ENCODE peak calls at places on chromosomes 2 and 18, in eight cellular contexts. One of them, this sample, is unnamed.

GRCh38 chr2:108918156-108918845 is 70.7 kb downstream of the EDAR start:
- DNase-seq in right lobe of liver: peak; percentile 12
- DNase-seq in hepatocyte: no peak
- DNase-seq in neural progenitor cell: peak; percentile 70
- DNase-seq in heart left ventricle: no peak
- DNase-seq in upper lobe of left lung: no peak
- DNase-seq in A549: no peak
- DNase-seq in cardiac muscle cell: no peak
- DNase-seq in this sample: no peak

GRCh38 chr18:995641-996040 is 91.0 kb downstream of the ADCYAP1 start:
- DNase-seq in heart left ventricle: no peak
- DNase-seq in A549: no peak
- DNase-seq in right lobe of liver: no peak
- DNase-seq in cardiac muscle cell: peak; percentile 85
- DNase-seq in hepatocyte: no peak
- DNase-seq in neural progenitor cell: no peak
- DNase-seq in upper lobe of left lung: no peak
- DNase-seq in this sample: no peak

GRCh38 chr2:160157861-160158813 is 41.9 kb downstream of the ITGB6 start:
- DNase-seq in heart left ventricle: no peak
- DNase-seq in hepatocyte: peak; percentile 47
- DNase-seq in A549: no peak
- DNase-seq in right lobe of liver: no peak
- DNase-seq in neural progenitor cell: peak; percentile 63
- DNase-seq in upper lobe of left lung: no peak
- DNase-seq in cardiac muscle cell: peak; percentile 84
- DNase-seq in this sample: no peak

GRCh38 chr18:60327880-60328589 is 44.5 kb downstream of the MC4R start:
- DNase-seq in upper lobe of left lung: no peak
- DNase-seq in neural progenitor cell: no peak
- DNase-seq in cardiac muscle cell: no peak
- DNase-seq in hepatocyte: no peak
- DNase-seq in right lobe of liver: no peak
- DNase-seq in A549: no peak
- DNase-seq in heart left ventricle: no peak
- DNase-seq in this sample: no peak

GRCh38 chr2:76953733-76954347 is 568.3 kb downstream of the LRRTM4 start:
- DNase-seq in hepatocyte: peak; percentile 73
- DNase-seq in cardiac muscle cell: peak; percentile 49
- DNase-seq in heart left ventricle: no peak
- DNase-seq in right lobe of liver: peak; percentile 48
- DNase-seq in A549: peak; percentile 56
- DNase-seq in neural progenitor cell: peak; percentile 76
- DNase-seq in upper lobe of left lung: no peak
- DNase-seq in this sample: no peak

GRCh38 chr2:237669129-237669627 is 41.8 kb downstream of the LRRFIP1 start:
- DNase-seq in upper lobe of left lung: no peak
- DNase-seq in right lobe of liver: no peak
- DNase-seq in cardiac muscle cell: peak; percentile 17
- DNase-seq in hepatocyte: no peak
- DNase-seq in neural progenitor cell: no peak
- DNase-seq in A549: no peak
- DNase-seq in heart left ventricle: no peak
- DNase-seq in this sample: no peak

GRCh38 chr2:20185176-20186022 is 39.5 kb downstream of the SDC1 start:
- DNase-seq in right lobe of liver: no peak
- DNase-seq in neural progenitor cell: no peak
- DNase-seq in heart left ventricle: no peak
- DNase-seq in upper lobe of left lung: no peak
- DNase-seq in hepatocyte: no peak
- DNase-seq in A549: peak; percentile 48
- DNase-seq in cardiac muscle cell: peak; percentile 56
- DNase-seq in this sample: no peak

GRCh38 chr2:123566291-123566946 is 458.7 kb upstream of the CNTNAP5 start:
- DNase-seq in hepatocyte: no peak
- DNase-seq in A549: no peak
- DNase-seq in heart left ventricle: no peak
- DNase-seq in upper lobe of left lung: no peak
- DNase-seq in right lobe of liver: no peak
- DNase-seq in neural progenitor cell: peak; percentile 1
- DNase-seq in cardiac muscle cell: no peak
- DNase-seq in this sample: no peak

GRCh38 chr2:133266075-133266925 is 302.0 kb downstream of the NCKAP5 start:
- DNase-seq in cardiac muscle cell: peak; percentile 6
- DNase-seq in neural progenitor cell: peak; percentile 60
- DNase-seq in heart left ventricle: no peak
- DNase-seq in A549: peak; percentile 64
- DNase-seq in right lobe of liver: no peak
- DNase-seq in upper lobe of left lung: peak; percentile 81
- DNase-seq in hepatocyte: peak; percentile 17
- DNase-seq in this sample: no peak

GRCh38 chr2:113963965-113964364 is 74.1 kb downstream of the ACTR3 start:
- DNase-seq in cardiac muscle cell: no peak
- DNase-seq in neural progenitor cell: no peak
- DNase-seq in upper lobe of left lung: no peak
- DNase-seq in heart left ventricle: no peak
- DNase-seq in A549: no peak
- DNase-seq in hepatocyte: no peak
- DNase-seq in right lobe of liver: no peak
- DNase-seq in this sample: no peak

GRCh38 chr18:78816114-78816513 is 163.5 kb upstream of the SALL3 start:
- DNase-seq in heart left ventricle: no peak
- DNase-seq in hepatocyte: no peak
- DNase-seq in cardiac muscle cell: no peak
- DNase-seq in A549: no peak
- DNase-seq in upper lobe of left lung: no peak
- DNase-seq in right lobe of liver: no peak
- DNase-seq in neural progenitor cell: no peak
- DNase-seq in this sample: no peak

GRCh38 chr2:11770531-11771188 is 24.2 kb downstream of the LPIN1 start:
- DNase-seq in A549: no peak
- DNase-seq in neural progenitor cell: no peak
- DNase-seq in upper lobe of left lung: no peak
- DNase-seq in heart left ventricle: no peak
- DNase-seq in cardiac muscle cell: no peak
- DNase-seq in hepatocyte: no peak
- DNase-seq in right lobe of liver: no peak
- DNase-seq in this sample: no peak

GRCh38 chr2:118048396-118048795 is 34.5 kb upstream of the CCDC93 start:
- DNase-seq in right lobe of liver: no peak
- DNase-seq in neural progenitor cell: no peak
- DNase-seq in heart left ventricle: no peak
- DNase-seq in cardiac muscle cell: no peak
- DNase-seq in hepatocyte: no peak
- DNase-seq in upper lobe of left lung: no peak
- DNase-seq in A549: no peak
- DNase-seq in this sample: no peak

GRCh38 chr2:138107288-138107687 is 143.0 kb downstream of the HNMT start:
- DNase-seq in upper lobe of left lung: no peak
- DNase-seq in right lobe of liver: no peak
- DNase-seq in A549: peak; percentile 38
- DNase-seq in cardiac muscle cell: no peak
- DNase-seq in heart left ventricle: no peak
- DNase-seq in hepatocyte: no peak
- DNase-seq in neural progenitor cell: no peak
- DNase-seq in this sample: no peak

GRCh38 chr18:42137671-42138375 is 182.8 kb downstream of the PIK3C3 start:
- DNase-seq in upper lobe of left lung: no peak
- DNase-seq in cardiac muscle cell: no peak
- DNase-seq in heart left ventricle: no peak
- DNase-seq in right lobe of liver: no peak
- DNase-seq in hepatocyte: no peak
- DNase-seq in A549: no peak
- DNase-seq in neural progenitor cell: no peak
- DNase-seq in this sample: no peak

GRCh38 chr18:42141439-42141838 is 186.4 kb downstream of the PIK3C3 start:
- DNase-seq in A549: peak; percentile 9
- DNase-seq in neural progenitor cell: no peak
- DNase-seq in right lobe of liver: peak; percentile 66
- DNase-seq in upper lobe of left lung: no peak
- DNase-seq in heart left ventricle: no peak
- DNase-seq in hepatocyte: no peak
- DNase-seq in cardiac muscle cell: peak; percentile 2
- DNase-seq in this sample: no peak
- TF ChIP-seq CTCF in A549: no peak
- TF ChIP-seq CTCF in neural progenitor cell: peak; percentile 9
- TF ChIP-seq CTCF in right lobe of liver: peak; percentile 42
- TF ChIP-seq CTCF in upper lobe of left lung: no peak
- TF ChIP-seq CTCF in heart left ventricle: no peak
- TF ChIP-seq CTCF in hepatocyte: no peak
- TF ChIP-seq CTCF in cardiac muscle cell: no peak
- TF ChIP-seq CTCF in this sample: no peak

DNA sequence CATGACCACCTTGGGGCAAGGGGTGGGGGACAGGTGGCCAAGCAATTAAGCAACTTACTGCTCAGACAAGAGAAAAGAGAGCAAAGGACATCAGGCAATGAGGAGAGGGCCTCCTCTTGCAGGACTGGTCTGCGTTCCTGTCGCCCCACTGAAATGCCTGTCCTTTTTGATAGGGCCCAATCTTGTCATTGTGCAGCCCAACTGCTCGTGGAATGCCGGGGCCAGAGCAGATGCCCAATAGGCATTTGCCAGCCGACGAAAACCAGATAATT is 104.5 kb upstream of the SH3BP4 start:
- DNase-seq in cardiac muscle cell: no peak
- DNase-seq in hepatocyte: no peak
- DNase-seq in heart left ventricle: no peak
- DNase-seq in upper lobe of left lung: no peak
- DNase-seq in right lobe of liver: no peak
- DNase-seq in A549: no peak
- DNase-seq in neural progenitor cell: no peak
- DNase-seq in this sample: no peak
- H3K4me1 ChIP-seq in cardiac muscle cell: peaks cover 30% of the 10 kb centered on the region
- H3K4me1 ChIP-seq in hepatocyte: no peaks in the 10 kb centered on the region
- H3K4me1 ChIP-seq in heart left ventricle: peaks cover 4% of the 10 kb centered on the region
- H3K4me1 ChIP-seq in upper lobe of left lung: no peaks in the 10 kb centered on the region
- H3K4me1 ChIP-seq in right lobe of liver: no peaks in the 10 kb centered on the region
- H3K4me1 ChIP-seq in A549: peaks cover 22% of the 10 kb centered on the region
- H3K4me1 ChIP-seq in neural progenitor cell: peaks cover 17% of the 10 kb centered on the region
- H3K4me1 ChIP-seq in this sample: no peaks in the 10 kb centered on the region

GRCh38 chr2:42829556-42830510 is 37.5 kb upstream of the HAAO start:
- DNase-seq in A549: peak; percentile 30
- DNase-seq in neural progenitor cell: no peak
- DNase-seq in heart left ventricle: no peak
- DNase-seq in upper lobe of left lung: peak; percentile 50
- DNase-seq in hepatocyte: no peak
- DNase-seq in cardiac muscle cell: no peak
- DNase-seq in right lobe of liver: peak; percentile 35
- DNase-seq in this sample: no peak
- TF ChIP-seq CTCF in A549: no peak
- TF ChIP-seq CTCF in neural progenitor cell: no peak
- TF ChIP-seq CTCF in heart left ventricle: no peak
- TF ChIP-seq CTCF in upper lobe of left lung: no peak
- TF ChIP-seq CTCF in hepatocyte: no peak
- TF ChIP-seq CTCF in cardiac muscle cell: no peak
- TF ChIP-seq CTCF in right lobe of liver: no peak
- TF ChIP-seq CTCF in this sample: no peak

GRCh38 chr2:101114815-101115214 is 36.4 kb downstream of the TBC1D8 start:
- DNase-seq in right lobe of liver: no peak
- DNase-seq in upper lobe of left lung: no peak
- DNase-seq in neural progenitor cell: no peak
- DNase-seq in A549: no peak
- DNase-seq in cardiac muscle cell: no peak
- DNase-seq in hepatocyte: no peak
- DNase-seq in heart left ventricle: no peak
- DNase-seq in this sample: no peak
- H3K4me1 ChIP-seq in right lobe of liver: peaks cover 7% of the 10 kb centered on the region
- H3K4me1 ChIP-seq in upper lobe of left lung: peaks cover 58% of the 10 kb centered on the region
- H3K4me1 ChIP-seq in neural progenitor cell: peaks cover 9% of the 10 kb centered on the region
- H3K4me1 ChIP-seq in A549: peaks cover 96% of the 10 kb centered on the region
- H3K4me1 ChIP-seq in cardiac muscle cell: peaks cover 49% of the 10 kb centered on the region
- H3K4me1 ChIP-seq in hepatocyte: peaks cover 26% of the 10 kb centered on the region
- H3K4me1 ChIP-seq in heart left ventricle: peaks cover 78% of the 10 kb centered on the region
- H3K4me1 ChIP-seq in this sample: no peaks in the 10 kb centered on the region

DNA sequence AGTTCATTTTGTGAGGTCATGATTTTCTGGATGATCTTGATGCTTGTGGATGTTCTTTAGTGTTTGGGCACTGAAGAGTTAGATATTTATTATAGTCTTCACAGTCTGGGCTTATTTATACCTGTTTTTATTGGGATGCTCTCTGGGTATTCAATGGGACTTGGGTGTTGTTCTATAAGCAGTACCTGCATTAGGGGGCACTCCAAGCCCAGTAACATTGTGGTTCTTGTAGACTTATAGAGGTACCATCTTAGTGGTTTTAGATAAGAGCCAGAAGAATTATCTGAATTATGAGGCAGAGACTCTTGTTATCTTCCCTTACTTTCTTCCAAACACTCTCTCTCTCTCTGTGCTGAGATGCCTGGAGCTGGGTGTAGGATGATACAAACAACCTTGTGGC is 470.0 kb downstream of the PIK3C3 start:
- DNase-seq in A549: no peak
- DNase-seq in hepatocyte: no peak
- DNase-seq in heart left ventricle: no peak
- DNase-seq in right lobe of liver: no peak
- DNase-seq in cardiac muscle cell: no peak
- DNase-seq in neural progenitor cell: no peak
- DNase-seq in upper lobe of left lung: no peak
- DNase-seq in this sample: no peak
- TF ChIP-seq CTCF in A549: no peak
- TF ChIP-seq CTCF in hepatocyte: no peak
- TF ChIP-seq CTCF in heart left ventricle: no peak
- TF ChIP-seq CTCF in right lobe of liver: no peak
- TF ChIP-seq CTCF in cardiac muscle cell: no peak
- TF ChIP-seq CTCF in neural progenitor cell: peak; percentile 15
- TF ChIP-seq CTCF in upper lobe of left lung: no peak
- TF ChIP-seq CTCF in this sample: no peak

DNA sequence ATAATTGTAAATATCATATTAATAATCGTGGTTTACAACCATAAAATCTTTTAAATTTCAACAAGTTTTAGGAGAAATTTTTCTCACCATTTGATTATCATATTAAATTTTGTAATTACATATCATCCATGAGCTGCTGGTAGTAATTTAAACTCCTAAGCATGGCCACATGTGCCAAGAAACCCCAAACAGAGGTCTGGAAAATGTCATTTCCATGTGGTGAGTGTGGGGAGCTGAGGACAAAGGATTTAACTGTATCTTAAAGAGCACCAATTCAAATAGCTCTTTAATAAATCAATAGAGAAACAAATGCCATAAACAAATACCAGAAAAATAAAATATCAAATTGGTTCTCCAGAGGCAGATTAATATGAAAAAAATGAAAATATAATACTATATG is 26.3 kb downstream of the PSME4 start:
- DNase-seq in cardiac muscle cell: no peak
- DNase-seq in neural progenitor cell: no peak
- DNase-seq in hepatocyte: no peak
- DNase-seq in heart left ventricle: no peak
- DNase-seq in A549: no peak
- DNase-seq in right lobe of liver: no peak
- DNase-seq in upper lobe of left lung: no peak
- DNase-seq in this sample: no peak
- H3K4me1 ChIP-seq in cardiac muscle cell: peaks cover 7% of the 10 kb centered on the region
- H3K4me1 ChIP-seq in neural progenitor cell: no peaks in the 10 kb centered on the region
- H3K4me1 ChIP-seq in hepatocyte: no peaks in the 10 kb centered on the region
- H3K4me1 ChIP-seq in heart left ventricle: peaks cover 16% of the 10 kb centered on the region
- H3K4me1 ChIP-seq in A549: no peaks in the 10 kb centered on the region
- H3K4me1 ChIP-seq in right lobe of liver: no peaks in the 10 kb centered on the region
- H3K4me1 ChIP-seq in upper lobe of left lung: peaks cover 19% of the 10 kb centered on the region
- H3K4me1 ChIP-seq in this sample: no peaks in the 10 kb centered on the region

GRCh38 chr2:208820289-208820688 is 413.7 kb downstream of the PTH2R start:
- DNase-seq in heart left ventricle: no peak
- DNase-seq in right lobe of liver: no peak
- DNase-seq in upper lobe of left lung: no peak
- DNase-seq in A549: peak; percentile 12
- DNase-seq in neural progenitor cell: peak; percentile 46
- DNase-seq in hepatocyte: peak; percentile 34
- DNase-seq in cardiac muscle cell: no peak
- DNase-seq in this sample: no peak
- TF ChIP-seq CTCF in heart left ventricle: no peak
- TF ChIP-seq CTCF in right lobe of liver: peak; percentile 27
- TF ChIP-seq CTCF in upper lobe of left lung: no peak
- TF ChIP-seq CTCF in A549: peak; percentile 16
- TF ChIP-seq CTCF in neural progenitor cell: peak; percentile 54
- TF ChIP-seq CTCF in hepatocyte: peak; percentile 53
- TF ChIP-seq CTCF in cardiac muscle cell: no peak
- TF ChIP-seq CTCF in this sample: no peak

GRCh38 chr2:56811401-56811800 is 627.6 kb downstream of the CCDC85A start:
- DNase-seq in upper lobe of left lung: no peak
- DNase-seq in A549: no peak
- DNase-seq in right lobe of liver: no peak
- DNase-seq in hepatocyte: no peak
- DNase-seq in heart left ventricle: no peak
- DNase-seq in neural progenitor cell: no peak
- DNase-seq in cardiac muscle cell: peak; percentile 0
- DNase-seq in this sample: no peak
- H3K4me1 ChIP-seq in upper lobe of left lung: no peaks in the 10 kb centered on the region
- H3K4me1 ChIP-seq in A549: peaks cover 29% of the 10 kb centered on the region
- H3K4me1 ChIP-seq in right lobe of liver: no peaks in the 10 kb centered on the region
- H3K4me1 ChIP-seq in hepatocyte: no peaks in the 10 kb centered on the region
- H3K4me1 ChIP-seq in heart left ventricle: no peaks in the 10 kb centered on the region
- H3K4me1 ChIP-seq in neural progenitor cell: no peaks in the 10 kb centered on the region
- H3K4me1 ChIP-seq in cardiac muscle cell: no peaks in the 10 kb centered on the region
- H3K4me1 ChIP-seq in this sample: no peaks in the 10 kb centered on the region

This sample was measured in CD8-positive, alpha-beta T cell.